ENCODE peak calls at places on chromosomes 2 and 18, in seven cellular contexts. A is H1, I is IMR-90, S is H9, C is mesendoderm, W is mesenchymal stem cell, M is trophoblast cell. D is an unnamed sample.

GRCh38 chr18:40962784-40963183 is 992.2 kb upstream of the PIK3C3 start:
- DNase-seq in C (no peak), W (peak; percentile 19), A (no peak), M (no peak), S (no peak), I (peak; percentile 7), D (no peak)

GRCh38 chr18:11857177-11857887 is 6.1 kb downstream of the CHMP1B start:
- DNase-seq in I (peak; percentile 100), W (peak; percentile 98), C (peak; percentile 93), A (no peak), M (peak; percentile 97), S (peak; percentile 61), D (peak; percentile 43)

GRCh38 chr2:20665261-20666113 is 1.5 kb upstream of the GDF7 start:
- DNase-seq in S (no peak), C (no peak), W (no peak), A (no peak), I (no peak), M (no peak), D (no peak)

GRCh38 chr2:223944166-223944703 is 900 bp downstream of the WDFY1 start:
- DNase-seq in I (no peak), W (peak; percentile 54), C (peak; percentile 67), S (peak; percentile 64), A (no peak), M (peak; percentile 48), D (peak; percentile 42)

GRCh38 chr2:19746611-19747309 is 155.0 kb downstream of the TTC32 start:
- DNase-seq in C (peak; percentile 77), M (peak; percentile 29), A (peak; percentile 47), I (peak; percentile 25), W (no peak), S (peak; percentile 78), D (peak; percentile 27)

GRCh38 chr2:101188683-101189405 is 37.7 kb upstream of the TBC1D8 start:
- DNase-seq in I (peak; percentile 44), W (peak; percentile 52), A (no peak), C (peak; percentile 65), S (peak; percentile 64), M (peak; percentile 53), D (peak; percentile 27)

GRCh38 chr2:202317080-202317859 is 51.7 kb downstream of the NOP58 start:
- DNase-seq in I (peak; percentile 81), W (peak; percentile 63), M (no peak), A (no peak), C (peak; percentile 61), S (no peak), D (no peak)

GRCh38 chr18:55579888-55580287 is 8.1 kb downstream of the TCF4 start:
- DNase-seq in W (no peak), M (no peak), C (no peak), A (no peak), I (no peak), S (no peak), D (no peak)

GRCh38 chr2:234670052-234670451 is 173.2 kb upstream of the ARL4C start:
- DNase-seq in I (peak; percentile 94), C (no peak), M (peak; percentile 87), S (no peak), W (peak; percentile 86), A (no peak), D (no peak)

GRCh38 chr2:42792583-42793313 is at the start of gene HAAO:
- DNase-seq in A (no peak), M (peak; percentile 19), C (peak; percentile 87), W (peak; percentile 52), I (no peak), S (peak; percentile 54), D (peak; percentile 57)

GRCh38 chr2:161238559-161239415 is 69.4 kb upstream of the PSMD14 start:
- DNase-seq in C (peak; percentile 93), A (peak; percentile 65), S (peak; percentile 89), W (peak; percentile 48), I (peak; percentile 23), M (peak; percentile 70), D (peak; percentile 64)

GRCh38 chr2:237885931-237886701 is 26.7 kb downstream of the RAMP1 start:
- DNase-seq in A (no peak), C (no peak), I (no peak), W (no peak), S (peak; percentile 27), M (no peak), D (no peak)

GRCh38 chr2:1295740-1296139 is 117.5 kb upstream of the TPO start:
- DNase-seq in I (no peak), W (no peak), C (no peak), A (no peak), M (no peak), S (no peak), D (no peak)

GRCh38 chr2:240130393-240131195 is 5.5 kb downstream of the COPS9 start:
- DNase-seq in S (peak; percentile 1), I (no peak), M (no peak), W (no peak), A (no peak), C (no peak), D (no peak)

GRCh38 chr2:138512672-138513071 is 11.1 kb downstream of the SPOPL start:
- DNase-seq in S (no peak), M (no peak), C (no peak), A (no peak), W (no peak), I (peak; percentile 28), D (no peak)

GRCh38 chr2:122748552-122749011 is 993.1 kb downstream of the TSN start:
- DNase-seq in C (peak; percentile 73), W (peak; percentile 75), M (no peak), I (no peak), A (peak; percentile 3), S (peak; percentile 36), D (no peak)

GRCh38 chr2:33298233-33298632 is 178.2 kb upstream of the RASGRP3 start:
- DNase-seq in A (no peak), S (no peak), W (peak; percentile 65), C (no peak), I (peak; percentile 79), M (peak; percentile 92), D (no peak)

GRCh38 chr2:229346801-229347540 is 75.9 kb upstream of the PID1 start:
- DNase-seq in M (no peak), C (no peak), W (no peak), S (no peak), I (no peak), A (no peak), D (no peak)

GRCh38 chr2:223297788-223298187 is 245.8 kb downstream of the KCNE4 start:
- DNase-seq in A (no peak), M (no peak), W (peak; percentile 4), S (no peak), C (no peak), I (no peak), D (no peak)

GRCh38 chr2:145631561-145631960 is 1111.6 kb upstream of the ZEB2 start:
- DNase-seq in W (no peak), A (no peak), S (no peak), I (peak; percentile 35), C (no peak), M (no peak), D (no peak)

GRCh38 chr18:26621161-26622026 is 73.0 kb upstream of the KCTD1 start:
- DNase-seq in W (peak; percentile 26), A (peak; percentile 33), M (peak; percentile 73), I (no peak), C (peak; percentile 67), S (peak; percentile 65), D (peak; percentile 27)

GRCh38 chr2:57291209-57291608 is 755.4 kb upstream of the VRK2 start:
- DNase-seq in W (no peak), S (no peak), C (peak; percentile 37), I (no peak), A (no peak), M (no peak), D (no peak)

DNA sequence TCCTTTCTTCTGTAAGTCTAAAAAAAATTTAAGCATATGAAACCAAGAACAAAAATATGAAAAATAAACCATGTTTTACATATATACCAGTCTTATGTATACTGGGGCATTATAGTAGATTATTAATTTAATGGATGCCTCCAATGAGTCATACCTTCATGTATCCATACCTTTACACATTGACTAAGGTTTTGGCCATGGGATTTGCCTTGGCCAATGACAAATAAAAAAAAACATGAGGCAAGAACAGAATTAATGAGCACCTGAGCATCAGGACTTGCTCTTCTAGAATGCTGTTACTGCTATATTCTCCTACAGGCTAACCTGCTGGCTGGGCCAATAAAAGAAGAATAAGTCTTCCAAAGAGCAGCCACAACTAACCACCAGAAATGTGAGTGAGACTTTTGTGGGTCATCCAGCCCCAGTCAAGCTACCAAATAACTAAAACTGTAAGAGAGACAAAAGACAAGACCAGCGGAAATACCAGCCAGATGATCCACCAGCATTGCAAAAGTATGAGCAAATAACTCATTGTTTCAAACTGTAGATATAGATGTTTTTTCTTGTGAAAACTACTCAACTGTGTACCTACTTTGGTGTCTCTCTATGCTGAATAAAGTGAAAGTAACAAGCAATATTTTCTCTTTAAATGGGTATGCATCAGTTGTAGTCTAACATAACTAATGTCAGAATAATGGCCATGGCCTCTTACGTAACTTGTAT is 749.6 kb upstream of the VRK2 start:
- DNase-seq in W (no peak), A (no peak), I (no peak), M (no peak), C (no peak), S (no peak), D (no peak)
- H4K8ac ChIP-seq in W (no peak overlapping the region), A (no peak overlapping the region), I (no peak overlapping the region), M (no peak overlapping the region), C (no peak overlapping the region), S (no peak overlapping the region), D (no peak overlapping the region)

GRCh38 chr18:58390399-58390798 is 238.5 kb downstream of the ALPK2 start:
- DNase-seq in I (no peak), S (peak; percentile 4), M (no peak), A (no peak), W (no peak), C (no peak), D (no peak)
- H4K8ac ChIP-seq in I (no peak overlapping the region), S (no peak overlapping the region), M (no peak overlapping the region), A (no peak overlapping the region), W (no peak overlapping the region), C (no peak overlapping the region), D (no peak overlapping the region)

GRCh38 chr2:212136216-212136795 is 402.3 kb downstream of the ERBB4 start:
- DNase-seq in S (no peak), M (no peak), W (peak; percentile 45), A (no peak), I (peak; percentile 15), C (no peak), D (no peak)

GRCh38 chr2:212133337-212133736 is 405.3 kb downstream of the ERBB4 start:
- DNase-seq in W (no peak), I (no peak), C (no peak), A (no peak), M (no peak), S (no peak), D (no peak)

GRCh38 chr2:212141499-212141898 is 397.1 kb downstream of the ERBB4 start:
- DNase-seq in W (no peak), A (no peak), M (no peak), I (no peak), S (no peak), C (no peak), D (no peak)

DNA sequence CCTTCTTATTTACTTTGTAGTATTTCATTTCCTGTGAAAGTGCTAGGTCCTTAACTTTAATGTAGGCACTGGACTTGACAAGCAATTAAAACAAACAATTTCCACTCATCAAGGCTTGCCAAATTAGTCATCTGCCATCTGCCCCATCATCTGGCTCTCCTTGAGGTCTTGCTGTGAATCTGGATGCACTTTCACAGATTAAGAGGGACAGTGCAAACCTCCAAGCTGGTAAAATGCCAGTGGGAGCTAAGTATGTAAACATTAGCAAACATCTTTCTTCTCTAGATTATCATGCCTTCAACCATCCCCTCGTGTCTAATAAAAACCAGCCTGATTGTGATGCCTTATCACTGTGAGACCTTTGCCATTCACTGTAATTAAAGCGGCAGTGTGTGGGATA is 402.9 kb downstream of the ERBB4 start:
- DNase-seq in C (no peak), M (no peak), A (no peak), S (no peak), W (peak; percentile 68), I (peak; percentile 38), D (no peak)
- H4K8ac ChIP-seq in C (no peak overlapping the region), M (no peak overlapping the region), A (no peak overlapping the region), S (no peak overlapping the region), W (no peak overlapping the region), I (no peak overlapping the region), D (no peak overlapping the region)

GRCh38 chr2:215052810-215053209 is 85.6 kb downstream of the ABCA12 start:
- DNase-seq in A (no peak), W (no peak), I (no peak), S (no peak), M (no peak), C (no peak), D (no peak)
- H4K8ac ChIP-seq in A (no peak overlapping the region), W (no peak overlapping the region), I (no peak overlapping the region), S (no peak overlapping the region), M (no peak overlapping the region), C (no peak overlapping the region), D (no peak overlapping the region)